ENCODE peak calls at places on chromosomes 4 and X, in four cellular contexts. B is uterus, H is AG04450, E is fibroblast of villous mesenchyme. S is an unnamed sample.

GRCh38 chr4:22237846-22238513 is 277.9 kb downstream of the ADGRA3 start:
- DNase-seq in B (no peak), H (no peak), E (no peak), S (no peak)

GRCh38 chrX:77668391-77669237 is 117.4 kb downstream of the ATRX start:
- DNase-seq in H (no peak), B (no peak), E (peak), S (peak)

GRCh38 chr4:158996669-158997074 is 106.2 kb upstream of the RAPGEF2 start:
- DNase-seq in E (peak), H (peak), B (no peak), S (peak)

GRCh38 chrX:72430405-72430968 is 124.8 kb upstream of the CITED1 start:
- DNase-seq in B (no peak), E (no peak), H (no peak), S (peak)

GRCh38 chr4:154602404-154603020 is 9.9 kb downstream of the FGG start:
- DNase-seq in E (no peak), H (no peak), B (no peak), S (no peak)

GRCh38 chr4:186689476-186689875 is 34.2 kb downstream of the FAT1 start:
- DNase-seq in E (no peak), H (no peak), B (no peak), S (no peak)

GRCh38 chrX:2478546-2479419 is 22.0 kb downstream of the DHRSX start:
- DNase-seq in B (no peak), H (no peak), E (no peak), S (no peak)

GRCh38 chrX:129779747-129780146 is at the start of gene SASH3:
- DNase-seq in B (no peak), H (no peak), E (no peak), S (no peak)

GRCh38 chrX:43002526-43003203 is 224.7 kb upstream of the PPP1R2C start:
- DNase-seq in H (no peak), E (no peak), B (no peak), S (no peak)

GRCh38 chr4:2008671-2008920 is 178 bp downstream of the NELFA start:
- DNase-seq in B (no peak), E (no peak), H (no peak), S (no peak)

GRCh38 chr4:155539746-155540145 is 126.9 kb upstream of the GUCY1A1 start:
- DNase-seq in B (no peak), H (no peak), E (peak), S (no peak)

GRCh38 chr4:91497892-91498291 is 805.9 kb upstream of the GRID2 start:
- DNase-seq in H (no peak), B (no peak), E (no peak), S (no peak)

GRCh38 chr4:91502365-91502764 is 801.4 kb upstream of the GRID2 start:
- DNase-seq in H (no peak), E (no peak), B (no peak), S (peak)
- TF ChIP-seq CTCF in H (no peak), E (no peak), B (no peak), S (peak)

DNA sequence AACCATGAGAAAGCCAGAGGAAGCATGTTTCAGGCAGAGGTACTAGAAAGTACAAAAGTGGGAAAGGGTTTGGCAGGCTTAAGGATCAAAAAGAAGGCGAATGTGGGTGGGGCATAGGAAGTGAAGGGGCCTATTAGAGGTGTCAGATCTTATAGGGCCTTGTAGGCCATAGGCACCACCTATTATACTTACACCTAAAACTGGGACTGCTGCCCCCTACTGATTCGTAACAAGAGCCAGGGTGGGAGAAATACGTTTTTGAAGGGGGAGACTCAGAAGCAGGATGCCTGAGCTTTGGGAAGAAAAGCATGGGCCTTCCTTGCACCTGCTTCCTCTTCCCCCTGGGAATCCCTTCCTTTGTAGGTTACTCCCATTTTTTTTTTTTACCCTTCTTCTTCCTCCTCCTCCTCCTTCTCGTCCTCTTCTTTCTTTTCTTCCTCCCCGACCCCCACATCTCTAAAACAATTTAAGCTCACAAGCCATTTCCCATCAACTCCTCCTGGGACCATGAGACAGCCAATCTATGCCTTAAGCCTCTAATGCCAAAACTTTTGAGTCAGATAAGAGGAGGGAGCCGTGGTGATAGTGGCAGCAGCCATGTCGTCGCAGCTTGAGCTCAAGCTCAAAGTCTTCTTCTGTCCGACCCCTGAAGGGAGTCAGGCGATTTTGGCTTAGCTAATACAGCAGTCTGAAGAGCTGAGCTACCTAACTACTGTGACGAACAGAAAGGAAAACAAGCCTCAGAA is 40.8 kb upstream of the GPC3 start:
- DNase-seq in B (no peak), E (no peak), H (no peak), S (no peak)
- H3K4me3 ChIP-seq in B (no peak), E (no peak), H (no peak), S (no peak)

GRCh38 chr4:12852338-12853307 is 631.5 kb downstream of the RAB28 start:
- DNase-seq in H (peak), E (peak), B (peak), S (peak)
- TF ChIP-seq CTCF in H (peak), E (peak), B (peak), S (peak)

DNA sequence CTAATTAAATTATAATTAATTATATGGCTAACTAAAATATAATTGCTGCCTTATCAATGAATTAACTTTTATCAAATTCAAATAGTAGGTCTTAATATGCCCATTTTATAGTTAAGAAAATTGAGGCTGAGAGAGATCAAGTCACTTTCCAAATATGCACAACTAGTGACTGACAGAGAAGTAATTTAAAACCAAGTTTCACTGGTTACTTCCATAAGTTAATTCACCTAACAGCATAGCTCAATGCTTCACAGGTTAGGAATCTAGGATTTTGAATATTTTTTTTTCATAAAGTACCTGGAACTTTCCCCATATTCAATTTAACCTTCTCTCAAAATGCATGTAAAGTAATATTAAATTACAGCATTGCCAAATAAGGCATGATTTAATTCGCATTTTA is 134.4 kb upstream of the VEGFC start:
- DNase-seq in H (no peak), B (no peak), E (no peak), S (no peak)
- H3K4me3 ChIP-seq in H (no peak), B (no peak), E (no peak), S (no peak)

GRCh38 chr4:5383191-5383980 is 325.0 kb downstream of the EVC2 start:
- DNase-seq in E (peak), H (no peak), B (no peak), S (no peak)

GRCh38 chr4:5389756-5390155 is 318.6 kb downstream of the EVC2 start:
- DNase-seq in E (no peak), H (no peak), B (no peak), S (no peak)

GRCh38 chr4:5387457-5387856 is 320.9 kb downstream of the EVC2 start:
- DNase-seq in B (no peak), H (no peak), E (no peak), S (no peak)

GRCh38 chr4:5385741-5386251 is 322.6 kb downstream of the EVC2 start:
- DNase-seq in H (no peak), E (peak), B (no peak), S (no peak)

DNA sequence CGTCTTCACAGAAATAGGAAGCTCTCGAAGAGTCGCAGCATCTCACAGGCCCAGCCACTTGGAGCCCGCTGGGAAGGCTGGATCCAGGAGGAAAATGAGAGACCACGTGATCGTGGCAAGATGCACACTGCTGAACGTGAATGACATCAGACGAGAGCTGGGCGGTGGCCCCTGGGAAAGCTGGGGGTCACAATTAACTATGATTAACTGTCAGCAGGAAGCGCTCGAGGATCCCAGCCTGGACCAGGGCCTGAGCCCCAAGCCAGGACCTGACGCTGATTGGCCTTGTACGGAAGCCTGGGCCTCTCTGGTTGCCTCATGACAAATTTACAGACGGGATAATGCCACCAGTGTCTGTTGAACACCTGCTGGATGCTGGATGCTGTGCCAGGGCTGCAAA is 321.4 kb downstream of the EVC2 start:
- DNase-seq in E (no peak), H (no peak), B (no peak), S (no peak)
- TF ChIP-seq CTCF in E (no peak), H (no peak), B (no peak), S (no peak)

GRCh38 chr4:28822163-28822562 is 1898.0 kb upstream of the PCDH7 start:
- DNase-seq in B (no peak), H (no peak), E (no peak), S (no peak)
- H3K4me3 ChIP-seq in B (no peak), H (no peak), E (no peak), S (no peak)